ENCODE peak calls at places on chromosome 18, in four cellular contexts. L is neural crest cell, Y is HFFc6, E is H9. J is an unnamed sample.

GRCh38 chr18:79596451-79597175 is 83.0 kb upstream of the CTDP1 start:
- DNase-seq in L (no peak), Y (no peak), E (no peak), J (no peak)

GRCh38 chr18:8858888-8859511 is 153.6 kb downstream of the MTCL1 start:
- DNase-seq in L (no peak), Y (peak), E (no peak), J (peak)

GRCh38 chr18:25233582-25234362 is 118.2 kb downstream of the ZNF521 start:
- DNase-seq in L (no peak), Y (peak), E (no peak), J (no peak)

GRCh38 chr18:23872701-23873550 is 141.6 kb upstream of the TTC39C start:
- DNase-seq in L (no peak), Y (no peak), E (peak), J (peak)

GRCh38 chr18:37553633-37554398 is 11.8 kb downstream of the CELF4 start:
- DNase-seq in L (no peak), Y (no peak), E (peak), J (no peak)

GRCh38 chr18:51196811-51197660 is 445 bp downstream of the MEX3C start:
- DNase-seq in L (peak), Y (peak), E (peak), J (peak)

GRCh38 chr18:56333846-56334245 is 304.5 kb downstream of the TXNL1 start:
- DNase-seq in L (no peak), Y (no peak), E (no peak), J (no peak)

GRCh38 chr18:9809686-9810085 is 76.1 kb upstream of the TXNDC2 start:
- DNase-seq in L (no peak), Y (no peak), E (no peak), J (no peak)

DNA sequence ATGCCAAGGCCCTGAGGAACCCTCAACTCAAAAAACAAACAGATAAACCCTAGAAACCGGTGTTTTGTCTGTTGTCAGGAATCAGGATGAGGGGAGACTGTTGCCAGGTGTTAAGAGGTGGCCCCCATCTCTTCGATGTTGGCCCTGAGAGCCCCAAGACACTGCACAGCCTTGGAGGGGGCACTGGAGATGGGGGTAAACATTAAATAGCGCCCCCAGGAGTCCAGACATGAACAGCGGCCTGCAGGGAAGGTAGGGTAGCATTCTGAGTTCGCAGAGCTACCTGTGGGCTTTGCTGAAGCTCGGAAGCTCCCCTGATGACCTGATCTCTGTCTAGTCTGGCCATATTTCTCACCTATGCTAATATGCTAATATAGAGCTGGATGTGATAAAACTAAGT is 97.6 kb upstream of the SMAD2 start:
- DNase-seq in L (no peak), Y (no peak), E (no peak), J (no peak)
- TF ChIP-seq CTCF in L (no peak), Y (peak), E (peak), J (no peak)

GRCh38 chr18:12532661-12533060 is 124.9 kb downstream of the PRELID3A start:
- DNase-seq in L (no peak), Y (no peak), E (no peak), J (no peak)

GRCh38 chr18:12534820-12535219 is 123.1 kb downstream of the SPIRE1 start:
- DNase-seq in L (no peak), Y (no peak), E (no peak), J (no peak)

DNA sequence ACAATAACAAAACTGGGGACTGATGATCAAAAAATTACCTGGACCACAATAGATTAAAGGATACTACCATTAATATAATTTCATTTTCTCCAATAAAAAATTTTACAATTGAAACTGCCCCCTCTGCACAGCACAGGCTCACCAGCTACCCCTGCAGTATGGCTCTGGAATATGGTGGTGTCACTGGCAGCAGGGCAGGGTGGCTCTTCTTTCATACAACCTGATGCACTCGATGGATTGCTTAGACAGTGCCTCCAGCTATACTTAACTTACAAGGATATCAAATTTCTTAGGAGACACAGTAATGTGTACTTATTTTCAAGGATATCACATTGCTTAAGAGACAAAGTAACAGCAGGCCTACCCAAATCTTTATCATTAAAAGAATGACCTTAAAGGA is 124.0 kb downstream of the PRELID3A start:
- DNase-seq in L (no peak), Y (peak), E (no peak), J (no peak)
- TF ChIP-seq CTCF in L (no peak), Y (peak), E (peak), J (no peak)

GRCh38 chr18:35942661-35943060 is 29.8 kb upstream of the RMP24 start:
- DNase-seq in L (no peak), Y (no peak), E (no peak), J (no peak)
- TF ChIP-seq CTCF in L (no peak), Y (no peak), E (no peak), J (no peak)

GRCh38 chr18:66749030-66749429 is 145.1 kb upstream of the CDH19 start:
- DNase-seq in L (no peak), Y (no peak), E (no peak), J (peak)
- TF ChIP-seq CTCF in L (peak), Y (no peak), E (peak), J (no peak)

GRCh38 chr18:61379827-61380226 is 46.6 kb downstream of the CDH20 start:
- DNase-seq in L (no peak), Y (no peak), E (no peak), J (no peak)
- TF ChIP-seq CTCF in L (no peak), Y (no peak), E (no peak), J (no peak)

J was measured in Calu3.